ENCODE peak calls at places on chromosomes 2 and 18, in six cellular contexts. P is tibial nerve; E is CD8-positive, alpha-beta T cell; B is BJ; K is fibroblast of pulmonary artery; R is GM23248. A is an unnamed sample.

GRCh38 chr2:200247494-200247893 is 59.0 kb upstream of the SPATS2L start:
- DNase-seq in P (no peak), E (no peak), B (peak), K (peak), R (peak), A (no peak)

GRCh38 chr2:26483501-26483900 is 5.6 kb upstream of the OTOF start:
- DNase-seq in P (no peak), E (no peak), B (no peak), K (no peak), R (no peak), A (no peak)

GRCh38 chr2:104849618-104850097 is 4.3 kb upstream of the POU3F3 start:
- DNase-seq in P (no peak), E (peak), B (no peak), K (peak), R (peak), A (peak)

GRCh38 chr2:127115471-127116199 is 8.7 kb upstream of the BIN1 start:
- DNase-seq in P (no peak), E (no peak), B (no peak), K (no peak), R (no peak), A (peak)

GRCh38 chr2:74250189-74250631 is 51.8 kb downstream of the MTHFD2 start:
- DNase-seq in P (no peak), E (peak), B (no peak), K (peak), R (peak), A (peak)

GRCh38 chr2:226611944-226612318 is 187.7 kb downstream of the IRS1 start:
- DNase-seq in P (no peak), E (no peak), B (no peak), K (peak), R (peak), A (peak)

GRCh38 chr18:11146238-11146946 is 3.0 kb downstream of the PIEZO2 start:
- DNase-seq in P (no peak), E (no peak), B (no peak), K (no peak), R (no peak), A (no peak)

GRCh38 chr2:26064846-26065245 is 31.0 kb downstream of the RAB10 start:
- DNase-seq in P (no peak), E (no peak), B (no peak), K (no peak), R (no peak), A (no peak)

GRCh38 chr2:218125626-218126080 is at the start of gene CXCR2:
- DNase-seq in P (no peak), E (no peak), B (no peak), K (no peak), R (no peak), A (no peak)

GRCh38 chr2:169770991-169771390 is 27.7 kb upstream of the SSB start:
- DNase-seq in P (no peak), E (no peak), B (no peak), K (no peak), R (no peak), A (no peak)

GRCh38 chr2:169765523-169765922 is 31.9 kb downstream of the KLHL23 start:
- DNase-seq in P (no peak), E (no peak), B (no peak), K (peak), R (no peak), A (no peak)

GRCh38 chr2:169767243-169767888 is 31.3 kb upstream of the SSB start:
- DNase-seq in P (peak), E (peak), B (no peak), K (peak), R (peak), A (no peak)

GRCh38 chr2:169771612-169772011 is 27.1 kb upstream of the SSB start:
- DNase-seq in P (no peak), E (no peak), B (no peak), K (no peak), R (no peak), A (no peak)

GRCh38 chr2:169768262-169768995 is 30.2 kb upstream of the SSB start:
- DNase-seq in P (no peak), E (peak), B (no peak), K (no peak), R (peak), A (no peak)
- H3K4me3 ChIP-seq in P (peak), E (peak), B (peak), K (peak), R (peak), A (no peak)

DNA sequence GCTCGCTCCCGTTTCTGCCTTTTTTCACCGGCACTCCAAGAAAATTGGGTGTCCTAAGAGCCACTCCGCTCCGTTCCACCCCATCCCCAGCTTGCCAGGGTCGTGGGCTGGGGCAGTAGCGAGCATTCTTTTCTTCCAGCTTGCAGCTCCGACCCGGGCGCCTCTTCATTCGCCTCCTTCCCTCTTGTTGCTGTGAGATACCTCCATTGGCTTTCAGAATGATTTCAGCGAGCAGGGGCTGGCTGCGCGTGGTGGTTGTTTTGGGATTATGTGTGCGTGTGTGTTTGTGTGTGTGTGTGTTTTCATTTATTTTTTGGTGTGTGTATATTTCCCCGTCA is 1.2 kb downstream of the HOXD3 start:
- DNase-seq in P (no peak), E (no peak), B (no peak), K (no peak), R (no peak), A (peak)
- H3K4me3 ChIP-seq in P (no peak), E (no peak), B (no peak), K (no peak), R (peak), A (no peak)

GRCh38 chr2:66445076-66445724 is 10.3 kb downstream of the MEIS1 start:
- DNase-seq in P (no peak), E (no peak), B (no peak), K (no peak), R (peak), A (no peak)

GRCh38 chr2:66446924-66447323 is 12.0 kb downstream of the MEIS1 start:
- DNase-seq in P (no peak), E (no peak), B (no peak), K (no peak), R (no peak), A (no peak)

GRCh38 chr2:66443977-66444855 is 9.3 kb downstream of the MEIS1 start:
- DNase-seq in P (no peak), E (no peak), B (no peak), K (peak), R (peak), A (no peak)

GRCh38 chr2:66446178-66446860 is 11.4 kb downstream of the MEIS1 start:
- DNase-seq in P (no peak), E (no peak), B (no peak), K (peak), R (peak), A (no peak)

GRCh38 chr2:66445781-66446177 is 10.9 kb downstream of the MEIS1 start:
- DNase-seq in P (no peak), E (no peak), B (no peak), K (no peak), R (peak), A (no peak)
- H3K4me3 ChIP-seq in P (peak), E (no peak), B (peak), K (peak), R (peak), A (no peak)

DNA sequence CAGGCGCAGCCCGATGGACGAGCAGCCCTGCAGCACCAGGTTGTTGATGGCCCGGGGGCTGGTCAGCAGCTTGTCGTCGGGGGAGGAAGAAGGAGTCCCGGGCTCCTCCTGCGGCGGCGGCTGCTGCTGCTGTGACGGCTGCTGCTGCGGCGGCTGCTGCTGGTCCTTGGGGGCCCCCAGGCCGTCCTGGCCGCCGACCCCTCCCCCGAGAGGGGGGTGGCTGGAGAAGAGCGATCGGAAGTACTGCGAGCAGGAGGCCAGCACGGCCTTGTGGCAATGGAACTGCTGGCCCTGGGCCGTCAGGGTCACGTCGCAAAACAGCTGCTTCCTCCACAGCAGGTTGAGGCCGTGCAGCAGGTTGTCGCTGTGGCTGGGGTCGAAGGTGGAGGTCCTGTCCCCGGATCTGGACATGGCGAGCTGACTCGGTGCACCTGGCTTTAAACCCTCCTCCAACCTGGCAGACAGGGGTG is 2.6 kb downstream of the KLHL14 start:
- DNase-seq in P (no peak), E (no peak), B (no peak), K (no peak), R (no peak), A (no peak)
- H3K4me3 ChIP-seq in P (no peak), E (no peak), B (no peak), K (no peak), R (no peak), A (no peak)

DNA sequence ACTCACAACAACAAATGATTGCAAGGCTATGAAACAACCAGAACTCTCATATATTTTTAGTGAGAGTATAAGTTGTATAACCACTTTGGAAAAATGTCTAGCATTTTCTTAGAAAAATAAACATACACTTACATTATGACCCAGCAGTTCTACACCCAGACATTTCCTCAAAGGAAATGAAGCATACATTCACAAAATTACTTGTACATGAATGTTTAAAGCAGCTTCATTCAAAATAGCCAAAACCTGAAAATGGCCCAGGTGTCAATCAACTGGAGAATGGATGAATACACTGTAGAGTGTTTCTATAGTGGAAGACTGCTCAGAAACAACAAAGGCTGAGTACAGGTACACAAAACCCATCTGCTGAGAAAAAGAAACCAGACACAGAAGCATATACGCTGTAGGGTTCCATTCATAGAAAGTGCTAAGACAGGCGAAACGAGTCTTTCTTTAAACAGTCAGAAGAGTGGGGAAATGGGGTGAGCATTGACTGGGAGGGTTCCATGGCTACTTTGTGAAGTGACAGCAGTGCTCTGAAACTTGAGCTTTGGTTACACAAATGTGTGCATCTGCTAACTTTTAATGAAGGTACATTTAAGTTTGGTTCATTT is 799.0 kb downstream of the DCDC2C start:
- DNase-seq in P (no peak), E (no peak), B (no peak), K (no peak), R (no peak), A (no peak)
- H3K4me3 ChIP-seq in P (no peak), E (no peak), B (no peak), K (no peak), R (no peak), A (no peak)